ENCODE peak calls at places on chromosomes 11 and 22, in eight cellular contexts. H is A549, T is breast epithelium, E is Peyer's patch, P is right lobe of liver, U is IMR-90, N is body of pancreas, L is suprapubic skin. Y is an unnamed sample.

GRCh38 chr11:74678041-74678440 is 53.2 kb downstream of the CHRDL2 start:
- DNase-seq in U (no peak), H (no peak), T (no peak), L (no peak), P (no peak), N (no peak), E (no peak), Y (no peak)

GRCh38 chr22:36149464-36149863 is 11.1 kb downstream of the APOL3 start:
- DNase-seq in H (no peak), T (no peak), N (no peak), P (no peak), U (no peak), E (no peak), L (no peak), Y (peak; percentile 20)

GRCh38 chr22:20430641-20431519 is 6.7 kb downstream of the SCARF2 start:
- DNase-seq in E (peak; percentile 32), N (peak; percentile 57), U (no peak), L (peak; percentile 69), T (no peak), H (peak; percentile 73), P (no peak), Y (no peak)

GRCh38 chr22:28923826-28924732 is 40.7 kb downstream of the ZNRF3 start:
- DNase-seq in H (no peak), P (peak; percentile 94), N (peak; percentile 76), E (no peak), L (no peak), U (no peak), T (peak; percentile 75), Y (peak; percentile 70)

GRCh38 chr22:27074016-27074415 is 416.6 kb downstream of the MIAT start:
- DNase-seq in E (no peak), H (no peak), L (no peak), T (no peak), N (no peak), U (no peak), P (no peak), Y (no peak)

GRCh38 chr11:235998-236773 is at the start of gene SIRT3:
- DNase-seq in E (peak; percentile 85), T (peak; percentile 78), P (peak; percentile 93), N (peak; percentile 87), U (peak; percentile 65), H (peak; percentile 95), L (peak; percentile 90), Y (peak; percentile 89)

GRCh38 chr11:118797510-118797909 is 6.5 kb upstream of the DDX6 start:
- DNase-seq in P (no peak), U (no peak), E (no peak), H (no peak), L (no peak), T (no peak), N (no peak), Y (no peak)

GRCh38 chr11:108592591-108593213 is 866 bp downstream of the EXPH5 start:
- DNase-seq in H (no peak), L (no peak), U (no peak), E (peak; percentile 16), N (peak; percentile 42), P (peak; percentile 61), T (no peak), Y (peak; percentile 34)

GRCh38 chr11:78315724-78316123 is 101.9 kb downstream of the GAB2 start:
- DNase-seq in T (no peak), L (no peak), N (no peak), E (no peak), U (no peak), H (no peak), P (no peak), Y (no peak)

GRCh38 chr11:14015711-14016110 is 53.2 kb downstream of the SPON1 start:
- DNase-seq in E (no peak), T (no peak), H (peak; percentile 21), N (no peak), P (no peak), L (no peak), U (peak; percentile 81), Y (no peak)

GRCh38 chr11:22920939-22921565 is 60.8 kb upstream of the CCDC179 start:
- DNase-seq in U (peak; percentile 76), L (no peak), N (peak; percentile 42), H (peak; percentile 7), E (no peak), T (no peak), P (no peak), Y (no peak)

GRCh38 chr11:21110378-21110777 is 441.0 kb downstream of the NELL1 start:
- DNase-seq in L (no peak), U (no peak), P (no peak), N (no peak), E (no peak), T (no peak), H (no peak), Y (no peak)

GRCh38 chr11:134047586-134047999 is 21.3 kb upstream of the JAM3 start:
- DNase-seq in P (peak; percentile 37), H (no peak), L (peak; percentile 93), N (no peak), U (peak; percentile 90), T (no peak), E (no peak), Y (no peak)

GRCh38 chr11:67251841-67252240 is 14.4 kb upstream of the GRK2 start:
- DNase-seq in L (no peak), H (no peak), N (no peak), P (no peak), E (peak; percentile 4), U (no peak), T (no peak), Y (no peak)
- TF ChIP-seq POLR2A in L (no peak), H (no peak), N (no peak), P (no peak), E (no peak), U (no peak), T (no peak), Y (no peak)

GRCh38 chr11:106076923-106077608 is at the start of gene KBTBD3:
- DNase-seq in N (peak; percentile 99), H (peak; percentile 71), E (peak; percentile 98), L (peak; percentile 99), T (peak; percentile 98), U (peak; percentile 99), P (peak; percentile 99), Y (peak; percentile 99)

GRCh38 chr11:106082096-106082495 is 4.6 kb downstream of the AASDHPPT start:
- DNase-seq in N (no peak), T (no peak), U (no peak), L (no peak), P (no peak), E (no peak), H (no peak), Y (no peak)

GRCh38 chr11:106072804-106073203 is 4.3 kb downstream of the KBTBD3 start:
- DNase-seq in U (no peak), H (no peak), L (no peak), N (no peak), T (no peak), E (no peak), P (no peak), Y (no peak)

GRCh38 chr11:106076421-106076922 is 675 bp downstream of the KBTBD3 start:
- DNase-seq in E (no peak), H (no peak), T (no peak), N (peak; percentile 24), L (no peak), P (no peak), U (no peak), Y (no peak)

DNA sequence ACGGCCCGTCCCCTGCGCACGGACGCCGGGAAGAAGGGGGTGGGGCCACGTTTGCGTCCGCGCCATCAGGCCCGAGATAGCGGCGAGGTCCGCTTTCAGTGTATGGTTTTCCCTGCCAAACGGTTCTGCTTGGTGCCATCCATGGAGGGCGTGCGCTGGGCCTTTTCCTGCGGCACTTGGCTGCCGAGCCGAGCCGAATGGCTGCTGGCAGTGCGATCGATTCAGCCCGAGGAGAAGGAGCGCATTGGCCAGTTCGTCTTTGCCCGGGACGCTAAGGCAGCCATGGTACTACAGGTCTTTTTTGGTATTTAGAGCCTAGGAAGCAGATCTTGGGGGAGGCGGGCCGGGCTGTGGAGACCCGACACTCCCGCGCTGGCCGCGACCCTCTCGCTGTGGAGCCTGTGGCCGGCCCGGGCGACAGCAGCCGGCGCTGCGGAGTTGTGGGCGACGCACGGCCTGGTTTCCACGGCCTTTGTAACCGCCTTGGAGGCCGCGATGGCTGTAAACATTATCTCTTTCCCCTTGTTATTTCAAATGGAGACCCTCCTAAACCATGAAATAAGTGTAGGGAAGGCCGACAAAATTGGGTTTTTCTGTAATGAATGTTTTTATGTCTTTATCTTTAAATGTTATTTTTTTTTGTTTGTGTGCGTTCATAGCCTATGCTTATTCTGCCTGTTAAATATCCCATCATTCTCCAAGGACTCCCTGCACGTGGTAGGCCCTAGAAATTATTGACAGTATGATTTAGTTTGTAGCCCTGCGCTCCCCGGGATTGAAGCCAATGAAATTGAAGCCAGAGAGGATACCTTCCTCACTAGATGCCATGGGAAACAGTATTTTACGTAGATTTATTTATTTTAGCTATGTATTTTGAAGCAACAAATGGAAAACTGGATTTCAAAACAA is at the start of gene AASDHPPT:
- DNase-seq in T (no peak), P (no peak), E (no peak), U (peak; percentile 29), H (peak; percentile 1), L (no peak), N (peak; percentile 44), Y (peak; percentile 19)
- H3K4me3 ChIP-seq in T (peak within 1 kb of the TSS; percentile 89), P (peak within 1 kb of the TSS; percentile 63), E (peak within 1 kb of the TSS; percentile 83), U (peak within 1 kb of the TSS; percentile 91), H (peak within 1 kb of the TSS; percentile 76), L (peak within 1 kb of the TSS; percentile 75), N (peak within 1 kb of the TSS; percentile 71), Y (peak within 1 kb of the TSS; percentile 80)

GRCh38 chr11:69280994-69281393 is 13.0 kb upstream of the MYEOV start:
- DNase-seq in H (peak; percentile 64), U (peak; percentile 64), T (no peak), P (no peak), E (no peak), N (peak; percentile 37), L (peak; percentile 71), Y (no peak)
- TF ChIP-seq POLR2A in H (no peak), U (no peak), T (no peak), P (no peak), E (no peak), N (no peak), L (no peak), Y (no peak)

GRCh38 chr11:10497371-10498021 is 42.4 kb downstream of the AMPD3 start:
- DNase-seq in L (no peak), E (peak; percentile 7), H (no peak), N (no peak), T (no peak), P (no peak), U (no peak), Y (no peak)

GRCh38 chr11:10496296-10496936 is 41.4 kb downstream of the AMPD3 start:
- DNase-seq in H (no peak), L (no peak), N (no peak), U (no peak), T (no peak), P (no peak), E (peak; percentile 0), Y (no peak)

GRCh38 chr11:10499452-10500262 is 41.3 kb downstream of the RNF141 start:
- DNase-seq in N (no peak), T (no peak), E (peak; percentile 16), U (no peak), L (no peak), H (no peak), P (no peak), Y (no peak)

GRCh38 chr11:10498426-10499250 is 42.3 kb downstream of the RNF141 start:
- DNase-seq in N (no peak), P (no peak), T (no peak), E (peak; percentile 4), H (no peak), U (no peak), L (no peak), Y (no peak)

DNA sequence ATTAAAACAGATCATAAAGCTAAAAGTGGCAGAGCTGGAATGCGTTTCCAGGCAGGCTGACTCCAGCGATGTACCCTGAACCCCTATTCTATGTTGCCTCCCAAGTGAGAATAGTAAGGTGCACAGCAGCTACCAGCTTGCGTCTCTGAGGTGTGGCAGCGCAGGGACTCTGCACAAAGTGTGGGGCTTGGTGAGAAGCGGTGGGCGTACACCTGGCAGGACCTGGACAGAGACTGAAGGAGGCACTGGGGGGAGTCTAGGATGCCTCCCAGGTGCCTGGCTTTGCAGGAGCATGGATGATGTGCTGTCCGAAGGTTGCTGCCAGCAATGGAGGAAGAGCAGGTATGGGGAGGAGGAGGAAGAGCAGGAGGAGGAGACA is 42.9 kb downstream of the AMPD3 start:
- DNase-seq in U (no peak), H (no peak), L (no peak), T (no peak), E (peak; percentile 8), P (no peak), N (no peak), Y (no peak)
- H3K4me3 ChIP-seq in U (no peak overlapping the region), H (no peak overlapping the region), L (no peak overlapping the region), T (no peak overlapping the region), E (no peak overlapping the region), P (no peak overlapping the region), N (no peak overlapping the region), Y (no peak overlapping the region)

Y was measured in upper lobe of left lung.